ENCODE peak calls at places on chromosomes 6 and 20, in seven cellular contexts. C is kidney, O is breast epithelium, K is PC-3, Q is H1, W is sigmoid colon, V is esophagus squamous epithelium. S is an unnamed sample. For H3K36me3 and H3K9me3, the result is how much of the 10 kb centered on the place peaks cover.

GRCh38 chr6:15247750-15248450 is 2.0 kb downstream of the JARID2 start:
- DNase-seq in C (peak), O (peak), K (peak), Q (peak), W (peak), V (peak), S (peak)

GRCh38 chr20:36573798-36574277 is 441 bp downstream of the TGIF2 start:
- DNase-seq in C (peak), O (no peak), K (no peak), Q (no peak), W (peak), V (no peak), S (no peak)

GRCh38 chr6:148572676-148573335 is 174.0 kb upstream of the UST start:
- DNase-seq in C (no peak), O (no peak), K (no peak), Q (no peak), W (no peak), V (no peak), S (no peak)

GRCh38 chr6:72621243-72622093 is at the start of gene KCNQ5:
- DNase-seq in C (peak), O (no peak), K (no peak), Q (peak), W (no peak), V (no peak), S (no peak)

GRCh38 chr6:106162926-106163325 is 76.8 kb downstream of the PRDM1 start:
- DNase-seq in C (no peak), O (no peak), K (no peak), Q (no peak), W (no peak), V (no peak), S (no peak)

GRCh38 chr6:162705736-162706135 is 21.8 kb downstream of the PRKN start:
- DNase-seq in C (no peak), O (no peak), K (no peak), Q (no peak), W (no peak), V (no peak), S (no peak)

GRCh38 chr6:12504325-12504966 is 212.1 kb upstream of the PHACTR1 start:
- DNase-seq in C (no peak), O (no peak), K (peak), Q (no peak), W (no peak), V (no peak), S (no peak)

GRCh38 chr20:13261460-13262301 is 40.6 kb downstream of the ISM1 start:
- DNase-seq in C (peak), O (no peak), K (peak), Q (peak), W (no peak), V (no peak), S (peak)

GRCh38 chr6:24856954-24857670 is 58.4 kb upstream of the ARMH2 start:
- DNase-seq in C (no peak), O (no peak), K (no peak), Q (no peak), W (no peak), V (no peak), S (no peak)

GRCh38 chr6:35426074-35426473 is 26.1 kb upstream of the FANCE start:
- DNase-seq in C (no peak), O (no peak), K (no peak), Q (no peak), W (no peak), V (no peak), S (no peak)

GRCh38 chr6:35427851-35428321 is 24.3 kb upstream of the FANCE start:
- DNase-seq in C (no peak), O (no peak), K (peak), Q (no peak), W (no peak), V (no peak), S (no peak)

GRCh38 chr6:35428421-35429149 is 23.6 kb upstream of the FANCE start:
- DNase-seq in C (no peak), O (no peak), K (peak), Q (no peak), W (no peak), V (no peak), S (no peak)

GRCh38 chr6:35427435-35427834 is 24.7 kb upstream of the FANCE start:
- DNase-seq in C (no peak), O (no peak), K (no peak), Q (no peak), W (no peak), V (no peak), S (no peak)

GRCh38 chr6:35425284-35425683 is 26.9 kb upstream of the FANCE start:
- DNase-seq in C (no peak), O (no peak), K (peak), Q (no peak), W (no peak), V (no peak), S (no peak)
- H3K36me3 ChIP-seq in C (under half), O (under half), K (under half), Q (under half), W (half or more), V (under half), S (under half)

DNA sequence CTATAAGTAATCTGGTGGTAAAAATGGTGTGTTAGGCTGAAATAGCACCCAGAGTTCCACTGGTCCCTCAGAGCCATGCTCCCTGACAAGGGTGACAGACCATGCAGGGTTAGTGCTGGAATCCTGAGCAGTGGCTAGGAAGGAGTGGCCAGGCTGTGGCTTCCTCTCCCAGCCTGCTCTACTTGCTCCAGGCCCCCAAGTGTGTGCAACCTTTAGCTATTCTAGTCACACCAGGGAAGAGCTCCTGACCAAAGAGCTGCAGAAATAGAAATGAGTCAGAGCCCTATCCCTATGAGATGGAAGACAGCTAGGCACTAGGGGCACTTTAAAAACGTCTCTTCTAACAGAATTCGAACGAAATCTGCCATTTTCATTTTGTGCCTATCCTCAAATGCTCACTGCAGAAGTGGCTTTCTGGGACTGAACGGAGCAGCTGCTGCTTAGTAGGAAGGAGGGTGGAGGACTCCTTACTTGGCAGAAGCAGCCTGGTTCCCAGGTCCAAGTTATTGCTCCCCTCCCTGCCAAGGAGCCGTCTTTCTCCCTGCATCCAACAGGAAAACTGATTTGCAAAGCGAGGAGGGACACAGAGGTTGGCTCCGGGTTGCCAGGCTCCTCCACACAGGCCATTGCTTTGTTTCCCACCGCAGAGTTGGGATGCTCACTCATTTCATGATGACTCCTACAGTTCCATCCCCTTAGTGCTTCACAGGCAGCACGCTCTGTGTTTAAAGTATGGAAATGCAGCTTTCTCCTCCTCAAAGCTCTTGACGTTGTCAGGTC is 754.5 kb downstream of the C6orf118 start:
- DNase-seq in C (no peak), O (no peak), K (no peak), Q (no peak), W (no peak), V (no peak), S (no peak)
- H3K9me3 ChIP-seq in C (under half), O (under half), K (under half), Q (under half), W (under half), V (under half), S (under half)

GRCh38 chr6:46491201-46491788 is at the start of gene RCAN2:
- DNase-seq in C (peak), O (peak), K (peak), Q (peak), W (peak), V (no peak), S (peak)

GRCh38 chr6:46486186-46486585 is 5.1 kb downstream of the RCAN2 start:
- DNase-seq in C (no peak), O (no peak), K (no peak), Q (no peak), W (no peak), V (no peak), S (no peak)

GRCh38 chr6:46490425-46491200 is 636 bp downstream of the RCAN2 start:
- DNase-seq in C (peak), O (no peak), K (no peak), Q (peak), W (peak), V (peak), S (no peak)

DNA sequence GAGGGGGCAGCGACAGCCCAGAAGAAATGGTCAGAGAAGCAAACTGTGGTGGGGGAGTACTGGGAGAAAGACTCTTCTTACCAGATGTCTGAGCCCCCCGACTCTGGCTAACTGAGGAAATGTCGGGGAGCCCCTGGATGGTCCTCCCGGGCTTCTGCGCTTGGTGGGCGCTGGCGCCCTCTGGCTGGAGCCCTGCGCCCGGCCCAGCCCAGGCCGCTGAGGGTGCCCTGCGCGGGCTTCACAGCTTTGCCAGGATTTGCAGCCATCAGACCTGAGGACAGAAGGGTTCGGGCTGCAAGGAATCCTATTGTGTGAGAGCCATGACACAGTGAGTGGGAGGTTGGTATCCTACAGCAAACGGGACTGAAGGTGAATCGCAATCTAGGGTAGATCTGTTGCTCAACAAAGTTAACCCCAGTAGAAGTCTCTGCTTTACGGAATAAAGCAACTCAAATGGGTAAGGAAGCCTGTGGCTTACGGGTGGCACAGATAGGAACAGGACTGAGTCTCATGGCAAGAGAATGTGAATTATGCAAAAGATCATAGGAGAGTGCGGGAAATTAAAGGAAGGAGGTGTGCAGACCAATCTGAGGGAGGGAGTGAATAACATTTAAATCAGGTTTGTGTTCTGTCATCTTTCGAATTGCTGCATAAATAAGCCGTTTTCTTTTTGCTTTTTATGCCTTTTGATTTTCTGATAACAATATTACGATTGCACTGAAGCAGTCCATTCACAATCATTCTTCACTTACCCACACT is 719 bp upstream of the RCAN2 start:
- DNase-seq in C (peak), O (no peak), K (peak), Q (peak), W (no peak), V (no peak), S (peak)
- TF ChIP-seq CTCF in C (peak), O (no peak), K (peak), Q (peak), W (peak), V (peak), S (peak)

GRCh38 chr20:32157611-32158010 is 48.1 kb downstream of the TM9SF4 start:
- DNase-seq in C (no peak), O (no peak), K (no peak), Q (no peak), W (peak), V (no peak), S (no peak)
- H3K36me3 ChIP-seq in C (under half), O (under half), K (under half), Q (half or more), W (half or more), V (under half), S (under half)

GRCh38 chr6:164230259-164230658 is 815.7 kb downstream of the QKI start:
- DNase-seq in C (no peak), O (no peak), K (no peak), Q (no peak), W (no peak), V (no peak), S (no peak)
- H3K9me3 ChIP-seq in C (under half), O (under half), K (under half), Q (under half), W (under half), V (under half), S (under half)